ENCODE peak calls at places on chromosomes 3 and 15, in four cellular contexts. One of them, this sample, is unnamed.

GRCh38 chr3:160928183-160928718 is 172.2 kb downstream of the PPM1L start:
- DNase-seq in endodermal cell: no peak
- DNase-seq in Caki2: no peak
- DNase-seq in neural progenitor cell: no peak
- DNase-seq in this sample: no peak

GRCh38 chr3:101261506-101261905 is 58.9 kb downstream of the IMPG2 start:
- DNase-seq in endodermal cell: no peak
- DNase-seq in Caki2: no peak
- DNase-seq in neural progenitor cell: no peak
- DNase-seq in this sample: no peak

GRCh38 chr15:68377766-68378165 is 54.2 kb downstream of the ITGA11 start:
- DNase-seq in endodermal cell: no peak
- DNase-seq in Caki2: no peak
- DNase-seq in neural progenitor cell: no peak
- DNase-seq in this sample: no peak

GRCh38 chr15:74343127-74343796 is 24.2 kb downstream of the CYP11A1 start:
- DNase-seq in endodermal cell: no peak
- DNase-seq in Caki2: no peak
- DNase-seq in neural progenitor cell: no peak
- DNase-seq in this sample: no peak

GRCh38 chr15:41811432-41812195 is 16.3 kb upstream of the JMJD7 start:
- DNase-seq in endodermal cell: peak
- DNase-seq in Caki2: peak
- DNase-seq in neural progenitor cell: peak
- DNase-seq in this sample: peak

GRCh38 chr3:71723452-71724170 is 1.6 kb downstream of the EIF4E3 start:
- DNase-seq in endodermal cell: no peak
- DNase-seq in Caki2: no peak
- DNase-seq in neural progenitor cell: no peak
- DNase-seq in this sample: no peak

GRCh38 chr3:111610189-111610588 is 15.0 kb upstream of the ZBED2 start:
- DNase-seq in endodermal cell: no peak
- DNase-seq in Caki2: no peak
- DNase-seq in neural progenitor cell: no peak
- DNase-seq in this sample: peak

GRCh38 chr3:56423537-56424209 is 44.6 kb downstream of the ERC2 start:
- DNase-seq in endodermal cell: no peak
- DNase-seq in Caki2: no peak
- DNase-seq in neural progenitor cell: no peak
- DNase-seq in this sample: no peak

GRCh38 chr15:85702321-85703230 is 92.1 kb downstream of the KLHL25 start:
- DNase-seq in endodermal cell: no peak
- DNase-seq in Caki2: no peak
- DNase-seq in neural progenitor cell: peak
- DNase-seq in this sample: no peak

GRCh38 chr15:68304611-68305337 is 27.2 kb downstream of the FEM1B start:
- DNase-seq in endodermal cell: peak
- DNase-seq in Caki2: no peak
- DNase-seq in neural progenitor cell: peak
- DNase-seq in this sample: no peak

GRCh38 chr3:161914703-161915102 is 418.1 kb downstream of the OTOL1 start:
- DNase-seq in endodermal cell: peak
- DNase-seq in Caki2: peak
- DNase-seq in neural progenitor cell: peak
- DNase-seq in this sample: peak

GRCh38 chr15:92629975-92630626 is 25.5 kb downstream of the FAM174B start:
- DNase-seq in endodermal cell: peak
- DNase-seq in Caki2: no peak
- DNase-seq in neural progenitor cell: no peak
- DNase-seq in this sample: no peak

GRCh38 chr15:36004891-36005508 is 459.0 kb upstream of the DPH6 start:
- DNase-seq in endodermal cell: no peak
- DNase-seq in Caki2: no peak
- DNase-seq in neural progenitor cell: no peak
- DNase-seq in this sample: no peak

GRCh38 chr3:184945886-184946625 is 134.1 kb downstream of the VPS8 start:
- DNase-seq in endodermal cell: no peak
- DNase-seq in Caki2: no peak
- DNase-seq in neural progenitor cell: no peak
- DNase-seq in this sample: no peak

GRCh38 chr3:188827593-188827992 is 344.2 kb upstream of the TPRG1 start:
- DNase-seq in endodermal cell: no peak
- DNase-seq in Caki2: no peak
- DNase-seq in neural progenitor cell: no peak
- DNase-seq in this sample: no peak

GRCh38 chr3:106114220-106114619 is 245.4 kb upstream of the CBLB start:
- DNase-seq in endodermal cell: no peak
- DNase-seq in Caki2: no peak
- DNase-seq in neural progenitor cell: no peak
- DNase-seq in this sample: no peak

GRCh38 chr3:29247088-29247745 is 33.7 kb upstream of the RBMS3 start:
- DNase-seq in endodermal cell: no peak
- DNase-seq in Caki2: no peak
- DNase-seq in neural progenitor cell: no peak
- DNase-seq in this sample: no peak

GRCh38 chr15:68592054-68592453 is 13.3 kb downstream of the CORO2B start:
- DNase-seq in endodermal cell: no peak
- DNase-seq in Caki2: no peak
- DNase-seq in neural progenitor cell: no peak
- DNase-seq in this sample: no peak

GRCh38 chr3:27535809-27536392 is 51.7 kb upstream of the SLC4A7 start:
- DNase-seq in endodermal cell: no peak
- DNase-seq in Caki2: peak
- DNase-seq in neural progenitor cell: no peak
- DNase-seq in this sample: peak

GRCh38 chr3:132421832-132422231 is 4.5 kb downstream of the DNAJC13 start:
- DNase-seq in endodermal cell: no peak
- DNase-seq in Caki2: peak
- DNase-seq in neural progenitor cell: no peak
- DNase-seq in this sample: no peak

GRCh38 chr3:110174908-110175307 is 837.6 kb upstream of the DPPA4 start:
- DNase-seq in endodermal cell: no peak
- DNase-seq in Caki2: no peak
- DNase-seq in neural progenitor cell: no peak
- DNase-seq in this sample: no peak

GRCh38 chr3:49661281-49661680 is 12.9 kb upstream of the APEH start:
- DNase-seq in endodermal cell: no peak
- DNase-seq in Caki2: peak
- DNase-seq in neural progenitor cell: no peak
- DNase-seq in this sample: no peak

GRCh38 chr3:161420746-161421145 is 49.4 kb upstream of the SPTSSB start:
- DNase-seq in endodermal cell: peak
- DNase-seq in Caki2: peak
- DNase-seq in neural progenitor cell: peak
- DNase-seq in this sample: no peak

GRCh38 chr3:99919694-99920093 is 102.0 kb downstream of the CMSS1 start:
- DNase-seq in endodermal cell: no peak
- DNase-seq in Caki2: no peak
- DNase-seq in neural progenitor cell: no peak
- DNase-seq in this sample: no peak

GRCh38 chr3:99997293-99997692 is 117.0 kb downstream of the FILIP1L start:
- DNase-seq in endodermal cell: no peak
- DNase-seq in Caki2: no peak
- DNase-seq in neural progenitor cell: no peak
- DNase-seq in this sample: no peak

GRCh38 chr15:79218588-79219200 is 63.8 kb upstream of the ANKRD34C start:
- DNase-seq in endodermal cell: no peak
- DNase-seq in Caki2: no peak
- DNase-seq in neural progenitor cell: no peak
- DNase-seq in this sample: no peak

GRCh38 chr3:61901986-61902385 is 340.6 kb downstream of the PTPRG start:
- DNase-seq in endodermal cell: no peak
- DNase-seq in Caki2: no peak
- DNase-seq in neural progenitor cell: no peak
- DNase-seq in this sample: no peak

GRCh38 chr15:94576889-94577533 is 345.6 kb downstream of the MCTP2 start:
- DNase-seq in endodermal cell: peak
- DNase-seq in Caki2: peak
- DNase-seq in neural progenitor cell: peak
- DNase-seq in this sample: peak

GRCh38 chr3:56042326-56042951 is 425.8 kb downstream of the ERC2 start:
- DNase-seq in endodermal cell: no peak
- DNase-seq in Caki2: peak
- DNase-seq in neural progenitor cell: peak
- DNase-seq in this sample: peak